ENCODE peak calls at places on chromosomes 2 and 18, in eight cellular contexts. V, Z, G, A, I, D, Y and S are unnamed samples.

GRCh38 chr2:84152471-84152870 is 306.6 kb downstream of the SUCLG1 start:
- DNase-seq in Z (no peak), G (no peak), D (no peak), A (no peak), Y (no peak), I (no peak), V (no peak), S (no peak)

GRCh38 chr2:217653240-217653639 is 349.6 kb downstream of the TNS1 start:
- DNase-seq in A (peak; percentile 90), Y (no peak), V (no peak), I (no peak), Z (peak; percentile 72), G (no peak), D (no peak), S (no peak)

GRCh38 chr2:178282075-178282474 is 87.8 kb downstream of the OSBPL6 start:
- DNase-seq in Z (no peak), V (no peak), I (no peak), G (no peak), A (peak; percentile 89), D (peak; percentile 36), Y (no peak), S (no peak)

GRCh38 chr2:205769494-205769848 is 87.2 kb downstream of the NRP2 start:
- DNase-seq in V (no peak), G (no peak), Z (no peak), Y (no peak), D (no peak), I (no peak), A (peak; percentile 89), S (no peak)

GRCh38 chr2:96505231-96505889 is at the start of gene NEURL3:
- DNase-seq in G (no peak), V (no peak), I (no peak), Z (peak; percentile 57), A (peak; percentile 81), D (no peak), Y (no peak), S (no peak)

GRCh38 chr2:172672999-172673726 is 62.5 kb upstream of the RAPGEF4 start:
- DNase-seq in Z (no peak), Y (no peak), G (no peak), A (peak; percentile 67), D (no peak), I (no peak), V (no peak), S (no peak)

GRCh38 chr2:67808112-67808511 is 254.7 kb downstream of the C1D start:
- DNase-seq in G (no peak), Y (no peak), V (no peak), A (no peak), Z (no peak), D (no peak), I (no peak), S (no peak)

GRCh38 chr2:145655366-145655765 is 1135.4 kb upstream of the ZEB2 start:
- DNase-seq in A (no peak), Z (no peak), V (no peak), G (no peak), Y (no peak), D (no peak), I (no peak), S (no peak)

GRCh38 chr18:23574611-23575308 is 11.5 kb downstream of the NPC1 start:
- DNase-seq in D (no peak), Z (no peak), V (no peak), Y (no peak), G (no peak), I (no peak), A (no peak), S (no peak)

GRCh38 chr18:46771141-46771540 is 14.3 kb upstream of the ST8SIA5 start:
- DNase-seq in A (no peak), D (no peak), I (no peak), Y (peak; percentile 67), G (no peak), V (no peak), Z (no peak), S (no peak)

GRCh38 chr2:73979686-73980085 is 5.0 kb upstream of the TET3 start:
- DNase-seq in I (no peak), V (no peak), D (no peak), A (peak; percentile 91), G (no peak), Y (no peak), Z (peak; percentile 85), S (no peak)

GRCh38 chr2:45938649-45939511 is 287.4 kb downstream of the PRKCE start:
- DNase-seq in Z (peak; percentile 84), G (no peak), A (peak; percentile 96), D (peak; percentile 56), Y (peak; percentile 6), I (no peak), V (no peak), S (no peak)

GRCh38 chr2:200466703-200467418 is 43.0 kb downstream of the KCTD18 start:
- DNase-seq in A (peak; percentile 76), G (no peak), V (peak; percentile 14), I (no peak), Z (peak; percentile 63), Y (no peak), D (no peak), S (peak; percentile 45)

GRCh38 chr18:9743200-9744016 is 35.3 kb downstream of the RAB31 start:
- DNase-seq in G (no peak), I (no peak), A (peak; percentile 97), V (no peak), Y (no peak), Z (peak; percentile 86), D (peak; percentile 85), S (no peak)

GRCh38 chr18:21865043-21865442 is 124.5 kb downstream of the MIB1 start:
- DNase-seq in Y (no peak), I (no peak), G (no peak), A (peak; percentile 10), Z (no peak), D (no peak), V (no peak), S (no peak)

GRCh38 chr18:24157855-24158254 is 19.0 kb downstream of the CABYR start:
- DNase-seq in Y (no peak), D (no peak), I (no peak), Z (no peak), V (no peak), G (no peak), A (no peak), S (no peak)

GRCh38 chr2:71336802-71337201 is 5.2 kb downstream of the ZNF638 start:
- DNase-seq in A (peak; percentile 64), Z (peak; percentile 30), I (no peak), Y (no peak), G (no peak), D (no peak), V (no peak), S (no peak)